ENCODE peak calls at places on chromosome 11, in four cellular contexts. K, H, I and C are unnamed samples.
A peak's percentile ranks its signal among the peaks of the same experiment; 100 is the strongest.

GRCh38 chr11:35033011-35033410 is 106.0 kb upstream of the CD44 start:
- DNase-seq in K (no peak), I (no peak), H (no peak), C (no peak)

GRCh38 chr11:116782728-116783127 is 5.1 kb downstream of the ZPR1 start:
- DNase-seq in H (peak; percentile 54), K (peak; percentile 62), I (no peak), C (peak; percentile 48)

GRCh38 chr11:125239585-125240331 is 75.2 kb downstream of the PKNOX2 start:
- DNase-seq in H (no peak), I (peak; percentile 42), K (no peak), C (no peak)

GRCh38 chr11:114031599-114032320 is 27.8 kb upstream of the ZBTB16 start:
- DNase-seq in H (no peak), K (no peak), I (no peak), C (no peak)

GRCh38 chr11:111457731-111458368 is 54.3 kb downstream of the BTG4 start:
- DNase-seq in H (no peak), K (no peak), I (no peak), C (no peak)

GRCh38 chr11:15707971-15708370 is 593.2 kb downstream of the INSC start:
- DNase-seq in K (no peak), H (peak; percentile 45), I (peak; percentile 9), C (peak; percentile 32)

GRCh38 chr11:36150986-36151385 is 138.2 kb downstream of the COMMD9 start:
- DNase-seq in K (peak; percentile 57), I (no peak), H (peak; percentile 43), C (no peak)

GRCh38 chr11:92703431-92703830 is 266.0 kb upstream of the MTNR1B start:
- DNase-seq in H (peak; percentile 71), I (no peak), K (peak; percentile 76), C (peak; percentile 70)

GRCh38 chr11:71372693-71373657 is 75.2 kb downstream of the DHCR7 start:
- DNase-seq in H (peak; percentile 19), K (peak; percentile 54), I (peak; percentile 42), C (no peak)

GRCh38 chr11:113198907-113199660 is 115.3 kb upstream of the TTC12 start:
- DNase-seq in K (no peak), I (no peak), H (no peak), C (no peak)

GRCh38 chr11:534592-535518 is 521 bp downstream of the HRAS start:
- DNase-seq in H (peak; percentile 19), K (peak; percentile 66), I (peak; percentile 38), C (no peak)

GRCh38 chr11:111569476-111569875 is 29.0 kb downstream of the LAYN start:
- DNase-seq in I (no peak), H (peak; percentile 57), K (no peak), C (peak; percentile 41)

GRCh38 chr11:64916040-64916847 is 765 bp downstream of the ATG2A start:
- DNase-seq in I (peak; percentile 47), H (peak; percentile 20), K (peak; percentile 56), C (peak; percentile 3)

GRCh38 chr11:16779436-16779835 is 41.0 kb downstream of the C11orf58 start:
- DNase-seq in I (no peak), K (no peak), H (no peak), C (no peak)
- H2AFZ ChIP-seq in I (no peak overlapping the region), K (no peak overlapping the region), H (no peak overlapping the region), C (no peak overlapping the region)

DNA sequence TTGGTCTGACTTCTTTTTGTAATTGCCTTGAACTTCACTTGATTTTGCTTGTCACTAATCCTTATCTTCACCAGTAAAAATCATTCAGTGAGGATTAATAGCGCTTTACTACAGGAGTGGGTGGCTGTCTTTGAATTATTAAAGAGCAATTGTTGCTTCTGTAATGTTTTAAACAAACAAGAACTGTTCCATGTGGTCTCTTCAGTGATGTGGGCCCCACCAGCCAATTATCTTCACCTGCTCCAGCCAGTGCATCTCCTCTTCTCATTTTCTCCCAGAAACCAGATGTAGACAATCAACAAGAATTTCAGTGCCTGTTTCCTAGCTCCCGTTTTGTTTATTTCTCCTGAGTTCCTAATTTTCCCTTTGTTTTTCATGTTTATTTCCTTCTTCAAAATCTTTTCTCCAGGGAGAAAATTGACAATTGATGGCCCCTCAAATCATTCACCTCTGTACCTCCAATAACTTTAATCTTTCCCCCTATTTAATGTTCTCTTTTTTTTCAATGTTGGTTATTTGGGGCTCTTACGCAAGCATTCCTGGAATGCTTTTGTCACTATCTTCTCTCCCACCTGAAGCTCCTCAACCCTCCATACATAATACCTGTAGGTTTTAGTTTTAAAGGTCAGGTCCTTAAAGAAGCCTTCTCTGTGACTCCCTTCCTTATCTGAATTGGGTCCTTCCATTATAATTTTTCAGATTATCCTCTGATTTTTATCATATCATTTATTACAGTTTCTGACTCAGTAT is 115.1 kb downstream of the ARFGAP2 start:
- DNase-seq in I (no peak), H (no peak), K (no peak), C (no peak)
- H3K9ac ChIP-seq in I (no peak overlapping the region), H (no peak overlapping the region), K (no peak overlapping the region), C (no peak overlapping the region)

DNA sequence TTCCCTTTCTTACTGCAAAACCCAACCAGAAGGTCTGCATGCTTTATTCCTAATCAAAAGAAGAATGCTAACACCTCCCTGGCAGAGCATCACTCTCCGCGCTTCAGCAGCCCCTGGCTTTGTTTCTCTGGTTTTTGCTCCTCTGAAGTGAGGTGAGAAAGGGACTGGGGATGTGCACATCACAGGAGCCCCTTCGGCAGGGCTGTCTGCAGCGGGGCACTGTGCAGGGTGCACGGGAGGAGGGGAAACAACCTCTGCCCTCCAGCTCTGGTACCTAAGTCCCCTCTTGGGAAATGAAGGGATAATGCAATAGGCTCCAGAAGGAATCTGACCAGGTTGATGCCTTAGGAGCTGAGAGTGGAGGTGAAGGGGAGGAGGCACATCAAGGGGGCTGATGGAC is 312.7 kb downstream of the NTM start:
- DNase-seq in K (no peak), I (no peak), H (no peak), C (no peak)
- TF ChIP-seq EZH2 in K (no peak), I (no peak), H (no peak), C (no peak)

GRCh38 chr11:12963789-12964536 is 45.2 kb upstream of the RASSF10 start:
- DNase-seq in K (peak; percentile 73), H (peak; percentile 37), I (peak; percentile 86), C (no peak)
- H2AFZ ChIP-seq in K (peak overlapping the region; percentile 38), H (no peak overlapping the region), I (no peak overlapping the region), C (peak overlapping the region; percentile 49)

DNA sequence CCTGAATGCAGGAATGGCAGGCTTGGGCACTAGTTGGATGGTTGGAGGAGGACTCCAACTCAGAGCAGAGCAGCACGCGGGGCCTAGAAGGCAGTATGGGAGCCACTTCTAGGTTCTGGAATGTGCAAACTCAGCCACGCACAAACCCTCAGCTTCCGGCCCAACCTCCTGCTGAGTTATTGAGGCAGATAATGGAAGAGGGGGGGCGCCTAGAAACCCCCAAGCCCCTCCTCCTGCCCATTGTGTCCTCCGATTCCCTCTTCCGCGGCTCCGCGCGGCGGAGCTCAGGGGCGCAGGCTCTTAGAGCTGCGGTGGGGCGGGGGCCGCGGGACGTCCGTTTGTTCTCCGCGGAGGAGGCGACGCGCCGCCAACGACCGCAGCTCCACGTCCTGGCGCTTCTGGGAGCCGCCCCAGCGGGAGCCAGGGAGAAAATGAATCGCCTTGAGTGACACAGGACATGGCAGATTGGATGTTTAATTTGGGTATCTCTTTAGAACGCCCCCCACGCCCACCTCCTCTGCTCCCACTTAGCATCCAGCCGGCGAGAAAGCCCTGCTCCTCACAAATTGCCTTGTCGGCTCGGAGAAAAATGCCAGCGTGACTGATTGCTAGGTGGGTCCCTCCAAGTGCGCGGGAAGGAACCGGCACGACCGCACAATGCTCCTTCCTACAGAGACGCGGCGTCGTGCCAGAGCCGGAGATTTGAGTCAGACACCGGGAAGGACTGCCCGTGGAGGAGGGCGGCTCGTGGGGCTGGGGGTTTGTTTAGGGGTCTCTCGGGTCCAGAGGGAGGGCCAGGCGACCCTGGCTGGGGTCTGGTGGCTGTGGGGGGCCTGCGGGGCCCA is 144.6 kb downstream of the NECTIN1 start:
- DNase-seq in K (peak; percentile 75), I (peak; percentile 95), H (peak; percentile 93), C (peak; percentile 89)
- H3K9ac ChIP-seq in K (peak overlapping the region; percentile 56), I (no peak overlapping the region), H (peak overlapping the region; percentile 3), C (peak overlapping the region; percentile 76)

DNA sequence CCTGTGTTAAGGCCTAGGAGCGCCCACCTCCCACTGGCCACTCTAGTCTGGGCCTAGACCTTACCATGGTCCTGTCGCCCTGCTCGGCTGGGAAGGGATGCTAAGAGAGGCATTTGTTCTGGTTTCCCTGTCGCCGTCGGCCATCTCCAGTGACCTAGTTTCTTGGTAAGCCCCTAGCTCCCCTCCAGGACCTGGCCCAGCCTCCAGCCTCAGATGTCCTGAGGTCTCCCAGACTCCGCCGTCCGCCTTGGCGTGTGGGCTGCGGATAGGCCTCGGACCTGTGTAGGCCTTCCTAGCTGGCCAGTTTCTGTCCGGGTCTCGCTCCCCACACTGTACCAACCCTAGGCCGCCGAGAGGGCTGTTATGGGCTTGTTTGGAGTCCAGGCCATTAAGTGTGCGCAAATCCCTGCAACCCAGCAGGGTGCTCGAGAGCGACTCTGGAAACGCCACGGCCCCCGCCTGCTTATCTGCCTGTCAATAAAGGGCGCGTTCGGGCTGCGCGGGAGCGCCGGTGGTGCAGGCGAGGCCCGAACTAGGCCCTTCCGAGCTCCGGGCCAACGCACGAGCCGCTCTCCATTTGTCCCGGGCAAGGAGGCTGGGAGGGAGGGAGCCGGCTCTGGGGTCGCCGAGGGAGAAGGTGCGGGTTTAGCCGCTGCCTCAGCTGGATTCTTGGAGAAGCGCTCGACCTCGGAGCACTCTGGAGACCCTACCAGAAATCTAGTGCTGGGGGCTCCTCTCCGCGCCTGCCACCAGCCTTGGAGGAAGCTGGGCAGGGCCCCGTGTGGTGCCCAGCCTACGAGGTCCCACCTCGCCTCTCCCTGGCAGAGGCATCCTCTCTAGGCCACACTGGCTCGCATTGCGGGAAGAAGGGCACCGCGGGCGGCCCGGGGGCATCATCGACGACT is 8.7 kb upstream of the PAX6 start:
- DNase-seq in H (no peak), K (no peak), I (peak; percentile 80), C (no peak)
- TF ChIP-seq EZH2 in H (peak; percentile 64), K (no peak), I (peak; percentile 63), C (no peak)

GRCh38 chr11:10308208-10308954 is 3.5 kb downstream of the ADM start:
- DNase-seq in H (no peak), K (peak; percentile 49), I (no peak), C (no peak)

GRCh38 chr11:10305262-10305963 is 540 bp downstream of the ADM start:
- DNase-seq in K (peak; percentile 84), H (peak; percentile 18), I (peak; percentile 74), C (no peak)

GRCh38 chr11:10305964-10306918 is 1.4 kb downstream of the ADM start:
- DNase-seq in H (no peak), K (peak; percentile 49), I (peak; percentile 70), C (no peak)

GRCh38 chr11:10307411-10308207 is 2.7 kb downstream of the ADM start:
- DNase-seq in H (peak; percentile 86), I (peak; percentile 89), K (peak; percentile 98), C (peak; percentile 76)

GRCh38 chr11:10307022-10307410 is 2.1 kb downstream of the ADM start:
- DNase-seq in K (no peak), H (peak; percentile 52), I (no peak), C (no peak)
- H2AFZ ChIP-seq in K (no peak overlapping the region), H (no peak overlapping the region), I (no peak overlapping the region), C (peak overlapping the region; percentile 1)

DNA sequence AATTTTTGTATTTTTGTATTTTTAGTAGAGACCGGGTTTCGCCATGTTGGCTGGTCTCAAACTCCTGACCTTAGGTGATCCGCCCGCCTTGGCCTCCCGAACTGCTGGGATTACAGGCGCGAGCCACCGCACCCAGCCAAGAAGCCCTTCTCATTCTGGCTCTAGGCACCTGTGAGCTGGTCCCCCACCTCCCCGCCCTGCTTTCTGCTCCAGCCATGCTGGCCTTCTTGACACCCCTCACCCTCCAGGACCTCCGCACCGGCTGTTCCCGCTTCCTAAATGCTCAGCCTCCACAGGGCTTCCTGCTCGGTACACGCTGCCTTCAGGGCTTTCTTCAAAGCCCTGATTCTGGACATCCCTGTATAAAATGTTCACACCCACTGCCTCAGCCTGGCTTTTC is 5.5 kb upstream of the FXYD2 start:
- DNase-seq in K (no peak), I (no peak), H (no peak), C (no peak)
- H3K9ac ChIP-seq in K (no peak overlapping the region), I (no peak overlapping the region), H (no peak overlapping the region), C (no peak overlapping the region)

GRCh38 chr11:104015649-104016415 is 20.6 kb upstream of the DDI1 start:
- DNase-seq in I (no peak), K (no peak), H (no peak), C (no peak)
- TF ChIP-seq EZH2 in I (no peak), K (no peak), H (no peak), C (no peak)